ENCODE peak calls at places on chromosome 12, in nine cellular contexts. One of them, this sample, is unnamed.

GRCh38 chr12:124432376-124432775 is 135.0 kb downstream of the NCOR2 start:
- DNase-seq in ELR: no peak
- DNase-seq in HTR-8/SVneo: no peak
- DNase-seq in amniotic stem cell: no peak
- DNase-seq in DMS53: no peak
- DNase-seq in fibroblast of lung: no peak
- DNase-seq in tibial artery: no peak
- DNase-seq in germinal center: no peak
- DNase-seq in Peyer's patch: no peak
- DNase-seq in this sample: no peak

GRCh38 chr12:7694556-7694955 is 1.0 kb downstream of the GDF3 start:
- DNase-seq in ELR: no peak
- DNase-seq in HTR-8/SVneo: no peak
- DNase-seq in amniotic stem cell: no peak
- DNase-seq in DMS53: no peak
- DNase-seq in fibroblast of lung: no peak
- DNase-seq in tibial artery: no peak
- DNase-seq in germinal center: no peak
- DNase-seq in Peyer's patch: no peak
- DNase-seq in this sample: no peak

GRCh38 chr12:66242261-66242760 is 53.3 kb downstream of the IRAK3 start:
- DNase-seq in ELR: no peak
- DNase-seq in HTR-8/SVneo: no peak
- DNase-seq in amniotic stem cell: no peak
- DNase-seq in DMS53: no peak
- DNase-seq in fibroblast of lung: no peak
- DNase-seq in tibial artery: no peak
- DNase-seq in germinal center: no peak
- DNase-seq in Peyer's patch: no peak
- DNase-seq in this sample: no peak

GRCh38 chr12:88206636-88207035 is 64.5 kb downstream of the TMTC3 start:
- DNase-seq in ELR: peak
- DNase-seq in HTR-8/SVneo: no peak
- DNase-seq in amniotic stem cell: no peak
- DNase-seq in DMS53: no peak
- DNase-seq in fibroblast of lung: no peak
- DNase-seq in tibial artery: peak
- DNase-seq in germinal center: no peak
- DNase-seq in Peyer's patch: no peak
- DNase-seq in this sample: no peak

GRCh38 chr12:22415342-22416309 is 81.1 kb upstream of the ST8SIA1 start:
- DNase-seq in ELR: no peak
- DNase-seq in HTR-8/SVneo: no peak
- DNase-seq in amniotic stem cell: no peak
- DNase-seq in DMS53: no peak
- DNase-seq in fibroblast of lung: peak
- DNase-seq in tibial artery: no peak
- DNase-seq in germinal center: no peak
- DNase-seq in Peyer's patch: no peak
- DNase-seq in this sample: no peak

GRCh38 chr12:109701064-109701463 is 12.6 kb upstream of the FAM222A start:
- DNase-seq in ELR: no peak
- DNase-seq in HTR-8/SVneo: no peak
- DNase-seq in amniotic stem cell: no peak
- DNase-seq in DMS53: no peak
- DNase-seq in fibroblast of lung: no peak
- DNase-seq in tibial artery: no peak
- DNase-seq in germinal center: no peak
- DNase-seq in Peyer's patch: no peak
- DNase-seq in this sample: no peak

GRCh38 chr12:28787151-28787550 is 361.9 kb upstream of the FAR2 start:
- DNase-seq in ELR: no peak
- DNase-seq in HTR-8/SVneo: no peak
- DNase-seq in amniotic stem cell: no peak
- DNase-seq in DMS53: no peak
- DNase-seq in fibroblast of lung: peak
- DNase-seq in tibial artery: no peak
- DNase-seq in germinal center: no peak
- DNase-seq in Peyer's patch: no peak
- DNase-seq in this sample: no peak

GRCh38 chr12:124599074-124599999 is 31.9 kb upstream of the NCOR2 start:
- DNase-seq in ELR: peak
- DNase-seq in HTR-8/SVneo: no peak
- DNase-seq in amniotic stem cell: no peak
- DNase-seq in DMS53: no peak
- DNase-seq in fibroblast of lung: peak
- DNase-seq in tibial artery: no peak
- DNase-seq in germinal center: no peak
- DNase-seq in Peyer's patch: no peak
- DNase-seq in this sample: no peak

GRCh38 chr12:110284597-110284996 is 3.5 kb downstream of the ATP2A2 start:
- DNase-seq in ELR: no peak
- DNase-seq in HTR-8/SVneo: no peak
- DNase-seq in amniotic stem cell: no peak
- DNase-seq in DMS53: no peak
- DNase-seq in fibroblast of lung: no peak
- DNase-seq in tibial artery: no peak
- DNase-seq in germinal center: no peak
- DNase-seq in Peyer's patch: no peak
- DNase-seq in this sample: no peak

GRCh38 chr12:6534158-6534913 is at the start of gene GAPDH:
- DNase-seq in ELR: peak
- DNase-seq in HTR-8/SVneo: peak
- DNase-seq in amniotic stem cell: peak
- DNase-seq in DMS53: peak
- DNase-seq in fibroblast of lung: peak
- DNase-seq in tibial artery: peak
- DNase-seq in germinal center: peak
- DNase-seq in Peyer's patch: peak
- DNase-seq in this sample: peak

GRCh38 chr12:10501031-10501430 is 4.7 kb upstream of the EIF2S3B start:
- DNase-seq in ELR: peak
- DNase-seq in HTR-8/SVneo: peak
- DNase-seq in amniotic stem cell: no peak
- DNase-seq in DMS53: peak
- DNase-seq in fibroblast of lung: peak
- DNase-seq in tibial artery: no peak
- DNase-seq in germinal center: no peak
- DNase-seq in Peyer's patch: no peak
- DNase-seq in this sample: no peak

GRCh38 chr12:6277982-6278438 is 32.5 kb upstream of the PLEKHG6 start:
- DNase-seq in ELR: no peak
- DNase-seq in HTR-8/SVneo: no peak
- DNase-seq in amniotic stem cell: no peak
- DNase-seq in DMS53: peak
- DNase-seq in fibroblast of lung: no peak
- DNase-seq in tibial artery: no peak
- DNase-seq in germinal center: no peak
- DNase-seq in Peyer's patch: peak
- DNase-seq in this sample: no peak

GRCh38 chr12:131113562-131113961 is 159.9 kb downstream of the ADGRD1 start:
- DNase-seq in ELR: no peak
- DNase-seq in HTR-8/SVneo: no peak
- DNase-seq in amniotic stem cell: no peak
- DNase-seq in DMS53: no peak
- DNase-seq in fibroblast of lung: no peak
- DNase-seq in tibial artery: no peak
- DNase-seq in germinal center: no peak
- DNase-seq in Peyer's patch: no peak
- DNase-seq in this sample: peak

GRCh38 chr12:80470403-80470802 is 26.4 kb downstream of the PTPRQ start:
- DNase-seq in ELR: no peak
- DNase-seq in HTR-8/SVneo: no peak
- DNase-seq in amniotic stem cell: no peak
- DNase-seq in DMS53: no peak
- DNase-seq in fibroblast of lung: no peak
- DNase-seq in tibial artery: no peak
- DNase-seq in germinal center: no peak
- DNase-seq in Peyer's patch: no peak
- DNase-seq in this sample: no peak

GRCh38 chr12:46874642-46875041 is 48.8 kb upstream of the SLC38A4 start:
- DNase-seq in ELR: peak
- DNase-seq in HTR-8/SVneo: peak
- DNase-seq in amniotic stem cell: no peak
- DNase-seq in DMS53: no peak
- DNase-seq in fibroblast of lung: peak
- DNase-seq in tibial artery: no peak
- DNase-seq in germinal center: no peak
- DNase-seq in Peyer's patch: no peak
- DNase-seq in this sample: no peak

GRCh38 chr12:118582863-118583262 is 206.5 kb downstream of the SUDS3 start:
- DNase-seq in ELR: no peak
- DNase-seq in HTR-8/SVneo: no peak
- DNase-seq in amniotic stem cell: no peak
- DNase-seq in DMS53: no peak
- DNase-seq in fibroblast of lung: no peak
- DNase-seq in tibial artery: no peak
- DNase-seq in germinal center: no peak
- DNase-seq in Peyer's patch: no peak
- DNase-seq in this sample: no peak

GRCh38 chr12:120328228-120328627 is 649 bp upstream of the PLA2G1B start:
- DNase-seq in ELR: no peak
- DNase-seq in HTR-8/SVneo: no peak
- DNase-seq in amniotic stem cell: no peak
- DNase-seq in DMS53: no peak
- DNase-seq in fibroblast of lung: no peak
- DNase-seq in tibial artery: no peak
- DNase-seq in germinal center: no peak
- DNase-seq in Peyer's patch: no peak
- DNase-seq in this sample: no peak

GRCh38 chr12:22626429-22626828 is 1.5 kb downstream of the ETNK1 start:
- DNase-seq in ELR: peak
- DNase-seq in HTR-8/SVneo: no peak
- DNase-seq in amniotic stem cell: peak
- DNase-seq in DMS53: peak
- DNase-seq in fibroblast of lung: peak
- DNase-seq in tibial artery: no peak
- DNase-seq in germinal center: peak
- DNase-seq in Peyer's patch: no peak
- DNase-seq in this sample: no peak

GRCh38 chr12:12721251-12721689 is 4.1 kb downstream of the CDKN1B start:
- DNase-seq in ELR: peak
- DNase-seq in HTR-8/SVneo: no peak
- DNase-seq in amniotic stem cell: no peak
- DNase-seq in DMS53: peak
- DNase-seq in fibroblast of lung: peak
- DNase-seq in tibial artery: no peak
- DNase-seq in germinal center: no peak
- DNase-seq in Peyer's patch: no peak
- DNase-seq in this sample: no peak

GRCh38 chr12:57342207-57342691 is 88.6 kb downstream of the R3HDM2 start:
- DNase-seq in ELR: no peak
- DNase-seq in HTR-8/SVneo: no peak
- DNase-seq in amniotic stem cell: no peak
- DNase-seq in DMS53: no peak
- DNase-seq in fibroblast of lung: peak
- DNase-seq in tibial artery: no peak
- DNase-seq in germinal center: no peak
- DNase-seq in Peyer's patch: no peak
- DNase-seq in this sample: no peak

GRCh38 chr12:123519151-123520001 is 14.1 kb downstream of the RILPL1 start:
- DNase-seq in ELR: peak
- DNase-seq in HTR-8/SVneo: peak
- DNase-seq in amniotic stem cell: no peak
- DNase-seq in DMS53: peak
- DNase-seq in fibroblast of lung: peak
- DNase-seq in tibial artery: peak
- DNase-seq in germinal center: no peak
- DNase-seq in Peyer's patch: no peak
- DNase-seq in this sample: no peak

GRCh38 chr12:33093534-33093933 is 197.0 kb upstream of the PKP2 start:
- DNase-seq in ELR: no peak
- DNase-seq in HTR-8/SVneo: no peak
- DNase-seq in amniotic stem cell: no peak
- DNase-seq in DMS53: no peak
- DNase-seq in fibroblast of lung: no peak
- DNase-seq in tibial artery: no peak
- DNase-seq in germinal center: no peak
- DNase-seq in Peyer's patch: no peak
- DNase-seq in this sample: no peak

GRCh38 chr12:24396266-24396665 is 446.8 kb upstream of the SOX5 start:
- DNase-seq in ELR: no peak
- DNase-seq in HTR-8/SVneo: no peak
- DNase-seq in amniotic stem cell: no peak
- DNase-seq in DMS53: no peak
- DNase-seq in fibroblast of lung: no peak
- DNase-seq in tibial artery: no peak
- DNase-seq in germinal center: no peak
- DNase-seq in Peyer's patch: no peak
- DNase-seq in this sample: no peak

GRCh38 chr12:5003025-5003666 is 40.5 kb upstream of the KCNA5 start:
- DNase-seq in ELR: peak
- DNase-seq in HTR-8/SVneo: peak
- DNase-seq in amniotic stem cell: peak
- DNase-seq in DMS53: peak
- DNase-seq in fibroblast of lung: peak
- DNase-seq in tibial artery: peak
- DNase-seq in germinal center: peak
- DNase-seq in Peyer's patch: peak
- DNase-seq in this sample: peak

GRCh38 chr12:31849090-31849687 is 110.0 kb upstream of the RESF1 start:
- DNase-seq in ELR: peak
- DNase-seq in HTR-8/SVneo: no peak
- DNase-seq in amniotic stem cell: no peak
- DNase-seq in DMS53: peak
- DNase-seq in fibroblast of lung: peak
- DNase-seq in tibial artery: no peak
- DNase-seq in germinal center: no peak
- DNase-seq in Peyer's patch: no peak
- DNase-seq in this sample: no peak

GRCh38 chr12:50764116-50764860 is 387 bp downstream of the ATF1 start:
- DNase-seq in ELR: peak
- DNase-seq in HTR-8/SVneo: peak
- DNase-seq in amniotic stem cell: no peak
- DNase-seq in DMS53: peak
- DNase-seq in fibroblast of lung: peak
- DNase-seq in tibial artery: peak
- DNase-seq in germinal center: peak
- DNase-seq in Peyer's patch: peak
- DNase-seq in this sample: peak

GRCh38 chr12:111444314-111444705 is 38.6 kb downstream of the SH2B3 start:
- DNase-seq in ELR: peak
- DNase-seq in HTR-8/SVneo: no peak
- DNase-seq in amniotic stem cell: no peak
- DNase-seq in DMS53: no peak
- DNase-seq in fibroblast of lung: peak
- DNase-seq in tibial artery: no peak
- DNase-seq in germinal center: no peak
- DNase-seq in Peyer's patch: peak
- DNase-seq in this sample: no peak

GRCh38 chr12:53993397-53994267 is 6.3 kb upstream of the HOXC9 start:
- DNase-seq in ELR: no peak
- DNase-seq in HTR-8/SVneo: no peak
- DNase-seq in amniotic stem cell: no peak
- DNase-seq in DMS53: no peak
- DNase-seq in fibroblast of lung: no peak
- DNase-seq in tibial artery: no peak
- DNase-seq in germinal center: no peak
- DNase-seq in Peyer's patch: no peak
- DNase-seq in this sample: no peak

GRCh38 chr12:11228268-11228879 is 41.1 kb downstream of the PRB3 start:
- DNase-seq in ELR: peak
- DNase-seq in HTR-8/SVneo: peak
- DNase-seq in amniotic stem cell: peak
- DNase-seq in DMS53: peak
- DNase-seq in fibroblast of lung: peak
- DNase-seq in tibial artery: no peak
- DNase-seq in germinal center: peak
- DNase-seq in Peyer's patch: no peak
- DNase-seq in this sample: no peak

GRCh38 chr12:14167005-14167628 is 185.7 kb upstream of the GRIN2B start:
- DNase-seq in ELR: peak
- DNase-seq in HTR-8/SVneo: peak
- DNase-seq in amniotic stem cell: peak
- DNase-seq in DMS53: peak
- DNase-seq in fibroblast of lung: peak
- DNase-seq in tibial artery: peak
- DNase-seq in germinal center: peak
- DNase-seq in Peyer's patch: peak
- DNase-seq in this sample: no peak

GRCh38 chr12:57755454-57756372 is 810 bp downstream of the MARCHF9 start:
- DNase-seq in ELR: peak
- DNase-seq in HTR-8/SVneo: no peak
- DNase-seq in amniotic stem cell: no peak
- DNase-seq in DMS53: peak
- DNase-seq in fibroblast of lung: no peak
- DNase-seq in tibial artery: no peak
- DNase-seq in germinal center: peak
- DNase-seq in Peyer's patch: peak
- DNase-seq in this sample: peak